ENCODE peak calls at places on chromosomes 3 and 15, in six cellular contexts. I, Z, P, D, Y and X are unnamed samples. For H3K27me3, the result is how much of the 10 kb centered on the place peaks cover.

GRCh38 chr15:31892513-31892912 is 137.8 kb upstream of the CHRNA7 start:
- DNase-seq in P (no peak), I (no peak), D (no peak), Y (no peak), Z (no peak), X (no peak)

GRCh38 chr15:91104111-91104510 is 4.1 kb downstream of the SV2B start:
- DNase-seq in D (no peak), Y (peak), I (no peak), Z (no peak), P (no peak), X (no peak)

GRCh38 chr15:85318048-85318731 is 62.2 kb upstream of the AKAP13 start:
- DNase-seq in Z (no peak), I (no peak), P (no peak), Y (no peak), D (no peak), X (peak)

GRCh38 chr3:38247366-38248035 is 18.1 kb upstream of the SLC22A13 start:
- DNase-seq in Y (peak), P (no peak), I (no peak), D (no peak), Z (no peak), X (no peak)

GRCh38 chr3:88263417-88264116 is 113.8 kb downstream of the C3orf38 start:
- DNase-seq in Z (no peak), P (no peak), D (no peak), Y (no peak), I (no peak), X (no peak)

GRCh38 chr15:98760112-98760826 is 111.9 kb downstream of the IGF1R start:
- DNase-seq in Y (peak), D (peak), I (no peak), Z (no peak), P (no peak), X (peak)

GRCh38 chr15:27249723-27250160 is 278.8 kb downstream of the GABRG3 start:
- DNase-seq in Z (no peak), I (no peak), P (no peak), D (no peak), Y (no peak), X (no peak)

GRCh38 chr15:101810905-101811304 is 1.1 kb upstream of the OR4F15 start:
- DNase-seq in P (no peak), I (no peak), D (no peak), Z (no peak), Y (no peak), X (no peak)

GRCh38 chr3:178419078-178419477 is 117.2 kb upstream of the KCNMB2 start:
- DNase-seq in I (no peak), Z (no peak), D (no peak), Y (no peak), P (no peak), X (no peak)

GRCh38 chr3:113606539-113607218 is 74.3 kb downstream of the SIDT1 start:
- DNase-seq in Z (no peak), D (no peak), I (no peak), Y (no peak), P (no peak), X (no peak)

GRCh38 chr3:179321585-179322322 is 1.1 kb upstream of the ZNF639 start:
- DNase-seq in Y (no peak), Z (peak), I (no peak), D (no peak), P (no peak), X (peak)

GRCh38 chr3:25009665-25010064 is 418.4 kb upstream of the RARB start:
- DNase-seq in Z (no peak), D (no peak), I (no peak), Y (no peak), P (no peak), X (no peak)

GRCh38 chr3:99780749-99781148 is 36.9 kb upstream of the CMSS1 start:
- DNase-seq in I (no peak), P (no peak), Y (no peak), D (no peak), Z (no peak), X (no peak)

GRCh38 chr3:97692831-97693230 is 71.7 kb upstream of the ARL6 start:
- DNase-seq in P (no peak), I (no peak), D (no peak), Y (no peak), Z (no peak), X (no peak)

GRCh38 chr15:93438310-93438709 is 349.3 kb upstream of the RGMA start:
- DNase-seq in Y (no peak), D (no peak), Z (no peak), P (no peak), I (no peak), X (no peak)
- TF ChIP-seq POLR2A in Y (no peak), D (no peak), Z (no peak), P (no peak), I (no peak), X (no peak)

GRCh38 chr15:68558318-68559305 is 20.2 kb upstream of the CORO2B start:
- DNase-seq in Y (no peak), P (peak), Z (peak), D (peak), I (no peak), X (no peak)
- H3K4me3 ChIP-seq in Y (peak), P (no peak), Z (peak), D (peak), I (peak), X (no peak)

GRCh38 chr15:66041276-66041675 is 172.0 kb downstream of the RAB11A start:
- DNase-seq in Z (no peak), P (no peak), Y (no peak), D (no peak), I (no peak), X (no peak)

GRCh38 chr15:66045542-66045941 is 176.3 kb downstream of the RAB11A start:
- DNase-seq in Z (no peak), P (no peak), I (no peak), Y (no peak), D (no peak), X (no peak)

GRCh38 chr15:66044837-66045236 is 175.5 kb downstream of the RAB11A start:
- DNase-seq in I (no peak), D (no peak), P (no peak), Z (no peak), Y (no peak), X (no peak)

GRCh38 chr15:66042624-66043023 is 173.3 kb downstream of the RAB11A start:
- DNase-seq in Z (no peak), P (no peak), I (no peak), Y (no peak), D (no peak), X (peak)

DNA sequence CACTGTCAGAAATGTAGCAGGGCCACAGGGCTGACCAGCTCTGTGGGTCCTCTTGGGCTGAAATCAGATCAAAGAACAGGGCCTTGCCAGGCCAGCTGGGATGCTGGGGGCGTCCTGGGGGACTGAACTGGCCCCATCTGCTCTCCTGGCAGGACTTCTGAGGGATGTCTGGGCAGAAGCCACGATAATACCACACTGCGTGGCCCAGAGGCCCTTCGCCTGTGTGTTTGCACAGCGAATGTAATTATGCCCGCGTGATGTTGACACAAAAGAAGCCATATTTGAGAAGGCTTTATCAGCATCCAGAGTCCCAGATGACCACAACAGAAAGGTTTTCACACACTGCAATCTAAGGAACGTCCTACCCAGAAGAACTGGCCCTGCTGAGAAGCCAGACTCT is 174.0 kb downstream of the RAB11A start:
- DNase-seq in I (no peak), Z (no peak), D (no peak), Y (no peak), P (no peak), X (peak)
- H3K27me3 ChIP-seq in I (under half), Z (under half), D (under half), Y (under half), P (under half), X (under half)

GRCh38 chr15:93068581-93069199 is 20.3 kb downstream of the RGMA start:
- DNase-seq in I (no peak), Y (no peak), P (no peak), Z (no peak), D (no peak), X (no peak)
- TF ChIP-seq POLR2A in I (no peak), Y (no peak), P (no peak), Z (no peak), D (no peak), X (no peak)